ENCODE peak calls at places on chromosomes 3 and 15, in ten cellular contexts. Y is foreskin fibroblast; Z is heart left ventricle; U is activated effector memory CD4-positive, alpha-beta T cell treated with anti-CD3 and anti-CD28 coated beads, Interleukin-2, amount 50 U/mL, for 16 hours; S is kidney tubule cell; R is MCF 10A; V is NCI-H69; L is effector memory CD4-positive, alpha-beta T cell; P is amniotic stem cell; I is GM23248. M is an unnamed sample.

GRCh38 chr3:23650371-23651140 is 155.2 kb upstream of the UBE2E1 start:
- DNase-seq in Y (peak; percentile 90), Z (no peak), U (no peak), S (peak; percentile 88), R (peak; percentile 68), V (no peak), L (no peak), P (peak; percentile 30), I (peak; percentile 90), M (peak; percentile 92)

GRCh38 chr3:153026026-153026425 is 136.0 kb upstream of the RAP2B start:
- DNase-seq in Y (peak; percentile 17), Z (no peak), U (no peak), S (peak; percentile 63), R (peak; percentile 57), V (peak; percentile 52), L (no peak), P (no peak), I (peak; percentile 74), M (peak; percentile 57)

GRCh38 chr3:15649831-15650230 is 48.3 kb downstream of the BTD start:
- DNase-seq in Y (no peak), Z (no peak), U (no peak), S (no peak), R (no peak), V (no peak), L (no peak), P (no peak), I (no peak), M (no peak)

GRCh38 chr3:141260131-141260927 is 28.7 kb downstream of the PXYLP1 start:
- DNase-seq in Y (no peak), Z (no peak), U (no peak), S (no peak), R (no peak), V (no peak), L (no peak), P (no peak), I (no peak), M (no peak)

GRCh38 chr15:76993114-76993715 is 1.7 kb upstream of the PSTPIP1 start:
- DNase-seq in Y (no peak), Z (peak; percentile 15), U (peak; percentile 51), S (no peak), R (no peak), V (no peak), L (no peak), P (no peak), I (no peak), M (no peak)

GRCh38 chr3:125141596-125142417 is 70.7 kb downstream of the SLC12A8 start:
- DNase-seq in Y (no peak), Z (peak; percentile 84), U (peak; percentile 83), S (peak; percentile 50), R (no peak), V (peak; percentile 72), L (peak; percentile 13), P (no peak), I (peak; percentile 69), M (peak; percentile 42)

GRCh38 chr15:49953421-49953820 is 165.6 kb downstream of the ATP8B4 start:
- DNase-seq in Y (no peak), Z (no peak), U (no peak), S (no peak), R (no peak), V (no peak), L (no peak), P (no peak), I (no peak), M (no peak)

GRCh38 chr3:149879872-149880271 is 66.9 kb downstream of the RNF13 start:
- DNase-seq in Y (peak; percentile 39), Z (peak; percentile 53), U (peak; percentile 65), S (peak; percentile 55), R (peak; percentile 67), V (peak; percentile 38), L (no peak), P (peak; percentile 15), I (peak; percentile 77), M (peak; percentile 66)

GRCh38 chr15:97036301-97036700 is 705.8 kb downstream of the NR2F2 start:
- DNase-seq in Y (no peak), Z (no peak), U (no peak), S (peak; percentile 70), R (no peak), V (no peak), L (no peak), P (no peak), I (no peak), M (peak; percentile 2)

GRCh38 chr15:69568621-69569020 is 116.0 kb downstream of the RPLP1 start:
- DNase-seq in Y (peak; percentile 56), Z (no peak), U (no peak), S (peak; percentile 64), R (peak; percentile 79), V (no peak), L (no peak), P (peak; percentile 53), I (peak; percentile 84), M (peak; percentile 46)

GRCh38 chr15:63465104-63465503 is 39.3 kb upstream of the USP3 start:
- DNase-seq in Y (peak; percentile 57), Z (no peak), U (no peak), S (peak; percentile 51), R (peak; percentile 71), V (peak; percentile 83), L (no peak), P (no peak), I (peak; percentile 74), M (peak; percentile 59)

GRCh38 chr3:15051531-15051930 is 13.6 kb downstream of the MRPS25 start:
- DNase-seq in Y (no peak), Z (no peak), U (peak; percentile 77), S (peak; percentile 60), R (peak; percentile 63), V (peak; percentile 35), L (no peak), P (no peak), I (peak; percentile 70), M (peak; percentile 62)

GRCh38 chr15:38707802-38708671 is 143.4 kb upstream of the RASGRP1 start:
- DNase-seq in Y (peak; percentile 54), Z (no peak), U (peak; percentile 72), S (peak; percentile 73), R (peak; percentile 68), V (peak; percentile 47), L (no peak), P (peak; percentile 42), I (peak; percentile 78), M (peak; percentile 71)

GRCh38 chr3:195256639-195257453 is 14.1 kb downstream of the XXYLT1 start:
- DNase-seq in Y (no peak), Z (no peak), U (no peak), S (no peak), R (no peak), V (no peak), L (no peak), P (no peak), I (no peak), M (no peak)

GRCh38 chr3:174767406-174767805 is 91.7 kb upstream of the NAALADL2 start:
- DNase-seq in Y (no peak), Z (no peak), U (no peak), S (no peak), R (no peak), V (no peak), L (no peak), P (no peak), I (no peak), M (no peak)

GRCh38 chr3:176479291-176479690 is 718.0 kb downstream of the TBL1XR1 start:
- DNase-seq in Y (no peak), Z (no peak), U (no peak), S (no peak), R (no peak), V (no peak), L (no peak), P (no peak), I (no peak), M (no peak)

GRCh38 chr3:195099976-195100755 is 170.8 kb downstream of the XXYLT1 start:
- DNase-seq in Y (no peak), Z (no peak), U (no peak), S (no peak), R (no peak), V (no peak), L (no peak), P (no peak), I (no peak), M (no peak)

GRCh38 chr15:59185725-59186124 is 20.9 kb upstream of the LDHAL6B start:
- DNase-seq in Y (no peak), Z (no peak), U (no peak), S (no peak), R (no peak), V (no peak), L (no peak), P (no peak), I (peak; percentile 11), M (no peak)

GRCh38 chr15:66476535-66476934 is 21.0 kb downstream of the SNAPC5 start:
- DNase-seq in Y (no peak), Z (no peak), U (no peak), S (no peak), R (no peak), V (no peak), L (no peak), P (no peak), I (no peak), M (no peak)

GRCh38 chr3:149936812-149937230 is 33.9 kb downstream of the PFN2 start:
- DNase-seq in Y (peak; percentile 39), Z (peak; percentile 32), U (peak; percentile 74), S (peak; percentile 61), R (peak; percentile 69), V (peak; percentile 69), L (peak; percentile 1), P (no peak), I (peak; percentile 68), M (peak; percentile 59)

GRCh38 chr15:88187195-88187594 is 69.3 kb downstream of the NTRK3 start:
- DNase-seq in Y (no peak), Z (no peak), U (no peak), S (peak; percentile 51), R (peak; percentile 24), V (no peak), L (no peak), P (no peak), I (peak; percentile 10), M (no peak)

GRCh38 chr3:149507491-149508324 is 33.2 kb downstream of the TM4SF4 start:
- DNase-seq in Y (peak; percentile 38), Z (no peak), U (no peak), S (peak; percentile 32), R (peak; percentile 44), V (no peak), L (no peak), P (no peak), I (peak; percentile 54), M (peak; percentile 46)

GRCh38 chr15:32974691-32975090 is 219.8 kb downstream of the FMN1 start:
- DNase-seq in Y (peak; percentile 51), Z (no peak), U (no peak), S (no peak), R (no peak), V (no peak), L (no peak), P (no peak), I (peak; percentile 74), M (peak; percentile 17)

GRCh38 chr3:14884665-14885064 is 62.7 kb upstream of the NR2C2 start:
- DNase-seq in Y (no peak), Z (no peak), U (no peak), S (no peak), R (no peak), V (no peak), L (no peak), P (no peak), I (no peak), M (no peak)

GRCh38 chr3:15659254-15659975 is 57.9 kb downstream of the BTD start:
- DNase-seq in Y (no peak), Z (no peak), U (no peak), S (peak; percentile 25), R (no peak), V (peak; percentile 7), L (no peak), P (no peak), I (peak; percentile 7), M (no peak)

GRCh38 chr3:175346573-175347356 is 487.6 kb downstream of the NAALADL2 start:
- DNase-seq in Y (peak; percentile 87), Z (peak; percentile 23), U (no peak), S (peak; percentile 87), R (peak; percentile 87), V (peak; percentile 80), L (no peak), P (peak; percentile 52), I (peak; percentile 95), M (peak; percentile 95)

GRCh38 chr15:36807134-36807764 is 227.8 kb downstream of the CDIN1 start:
- DNase-seq in Y (no peak), Z (no peak), U (no peak), S (no peak), R (no peak), V (peak; percentile 82), L (no peak), P (no peak), I (no peak), M (no peak)

GRCh38 chr3:4814302-4814903 is 164.8 kb upstream of the BHLHE40 start:
- DNase-seq in Y (no peak), Z (peak; percentile 64), U (no peak), S (no peak), R (peak; percentile 9), V (no peak), L (no peak), P (no peak), I (no peak), M (no peak)

M was measured in epithelial cell of esophagus.